ENCODE peak calls at places on chromosome 2, in nine cellular contexts. N, C, X, F, S, K, P, O and H are unnamed samples.

GRCh38 chr2:189267491-189267890 is 87.9 kb upstream of the COL5A2 start:
- DNase-seq in N (no peak), C (no peak), X (no peak), F (no peak), S (no peak), K (no peak), P (no peak), O (no peak), H (peak)

GRCh38 chr2:234994340-234995321 is 42.8 kb downstream of the SH3BP4 start:
- DNase-seq in N (peak), C (no peak), X (no peak), F (no peak), S (no peak), K (no peak), P (no peak), O (no peak), H (no peak)

GRCh38 chr2:191265311-191266170 is 20.3 kb downstream of the MYO1B start:
- DNase-seq in N (no peak), C (no peak), X (no peak), F (peak), S (no peak), K (no peak), P (no peak), O (no peak), H (peak)

GRCh38 chr2:122451040-122451439 is 695.6 kb downstream of the TSN start:
- DNase-seq in N (peak), C (peak), X (no peak), F (peak), S (no peak), K (no peak), P (no peak), O (no peak), H (no peak)

GRCh38 chr2:167862787-167863186 is 384.6 kb downstream of the STK39 start:
- DNase-seq in N (no peak), C (no peak), X (no peak), F (no peak), S (no peak), K (no peak), P (no peak), O (no peak), H (peak)

GRCh38 chr2:1032030-1032429 is 81.4 kb downstream of the SNTG2 start:
- DNase-seq in N (no peak), C (no peak), X (no peak), F (no peak), S (no peak), K (no peak), P (no peak), O (no peak), H (no peak)

GRCh38 chr2:212193803-212194202 is 344.8 kb downstream of the ERBB4 start:
- DNase-seq in N (no peak), C (no peak), X (no peak), F (no peak), S (no peak), K (no peak), P (no peak), O (no peak), H (no peak)

GRCh38 chr2:239000500-239001073 is 152.7 kb downstream of the TWIST2 start:
- DNase-seq in N (no peak), C (no peak), X (no peak), F (no peak), S (no peak), K (no peak), P (no peak), O (no peak), H (no peak)

GRCh38 chr2:1754046-1754445 is 9.7 kb upstream of the PXDN start:
- DNase-seq in N (no peak), C (no peak), X (no peak), F (no peak), S (no peak), K (no peak), P (no peak), O (no peak), H (no peak)

GRCh38 chr2:124623560-124623959 is 598.5 kb downstream of the CNTNAP5 start:
- DNase-seq in N (no peak), C (no peak), X (no peak), F (no peak), S (no peak), K (no peak), P (no peak), O (no peak), H (no peak)

GRCh38 chr2:27737676-27738348 is 33.7 kb upstream of the MRPL33 start:
- DNase-seq in N (no peak), C (peak), X (no peak), F (peak), S (no peak), K (no peak), P (no peak), O (no peak), H (peak)

GRCh38 chr2:39661771-39662325 is 3.9 kb upstream of the TMEM178A start:
- DNase-seq in N (no peak), C (no peak), X (no peak), F (no peak), S (no peak), K (no peak), P (no peak), O (no peak), H (no peak)

GRCh38 chr2:20080415-20080814 is 29.0 kb upstream of the LAPTM4A start:
- DNase-seq in N (no peak), C (no peak), X (no peak), F (no peak), S (no peak), K (no peak), P (no peak), O (no peak), H (no peak)

GRCh38 chr2:46915281-46915810 is at the start of gene MCFD2:
- DNase-seq in N (no peak), C (peak), X (no peak), F (peak), S (no peak), K (no peak), P (no peak), O (no peak), H (no peak)

GRCh38 chr2:135258193-135258592 is 206.1 kb downstream of the RAB3GAP1 start:
- DNase-seq in N (no peak), C (no peak), X (no peak), F (no peak), S (no peak), K (no peak), P (no peak), O (no peak), H (peak)

GRCh38 chr2:189657867-189658266 is 3.4 kb upstream of the ASNSD1 start:
- DNase-seq in N (no peak), C (no peak), X (no peak), F (no peak), S (no peak), K (no peak), P (peak), O (no peak), H (no peak)

GRCh38 chr2:80304522-80304878 is at the start of gene LRRTM1:
- DNase-seq in N (no peak), C (no peak), X (peak), F (peak), S (peak), K (no peak), P (no peak), O (peak), H (peak)

GRCh38 chr2:127032601-127033000 is 74.4 kb downstream of the BIN1 start:
- DNase-seq in N (no peak), C (no peak), X (no peak), F (no peak), S (no peak), K (no peak), P (no peak), O (no peak), H (peak)

GRCh38 chr2:172931256-172931894 is 144.3 kb upstream of the MAP3K20 start:
- DNase-seq in N (peak), C (no peak), X (no peak), F (no peak), S (no peak), K (no peak), P (no peak), O (no peak), H (no peak)

GRCh38 chr2:21928292-21928691 is 804.5 kb downstream of the TDRD15 start:
- DNase-seq in N (no peak), C (no peak), X (no peak), F (no peak), S (no peak), K (no peak), P (no peak), O (no peak), H (peak)

GRCh38 chr2:181411105-181411849 is 45.9 kb upstream of the ITGA4 start:
- DNase-seq in N (no peak), C (no peak), X (peak), F (no peak), S (no peak), K (peak), P (no peak), O (no peak), H (no peak)

GRCh38 chr2:108589786-108590185 is 55.5 kb downstream of the LIMS1 start:
- DNase-seq in N (no peak), C (no peak), X (no peak), F (no peak), S (no peak), K (no peak), P (no peak), O (no peak), H (no peak)

GRCh38 chr2:17878222-17879136 is at the start of gene KCNS3:
- DNase-seq in N (no peak), C (peak), X (peak), F (peak), S (peak), K (peak), P (peak), O (no peak), H (peak)

GRCh38 chr2:211390506-211390905 is 834.1 kb downstream of the CPS1 start:
- DNase-seq in N (no peak), C (no peak), X (no peak), F (no peak), S (no peak), K (no peak), P (no peak), O (no peak), H (no peak)

GRCh38 chr2:44833123-44834069 is 108.1 kb upstream of the SIX3 start:
- DNase-seq in N (no peak), C (no peak), X (no peak), F (no peak), S (no peak), K (no peak), P (no peak), O (no peak), H (peak)

GRCh38 chr2:219247678-219248642 is 2.7 kb downstream of the STK16 start:
- DNase-seq in N (no peak), C (no peak), X (no peak), F (no peak), S (no peak), K (no peak), P (peak), O (no peak), H (no peak)

GRCh38 chr2:45448217-45448616 is 162.8 kb downstream of the SRBD1 start:
- DNase-seq in N (no peak), C (no peak), X (no peak), F (no peak), S (no peak), K (no peak), P (no peak), O (no peak), H (no peak)

GRCh38 chr2:103784271-103784670 is 1022.4 kb downstream of the TMEM182 start:
- DNase-seq in N (no peak), C (no peak), X (no peak), F (no peak), S (no peak), K (no peak), P (no peak), O (no peak), H (no peak)

GRCh38 chr2:219284501-219285347 is 5.6 kb downstream of the DNAJB2 start:
- DNase-seq in N (no peak), C (no peak), X (no peak), F (no peak), S (no peak), K (no peak), P (no peak), O (no peak), H (no peak)

GRCh38 chr2:239767016-239767905 is 257.9 kb downstream of the NDUFA10 start:
- DNase-seq in N (no peak), C (no peak), X (no peak), F (no peak), S (no peak), K (no peak), P (no peak), O (no peak), H (no peak)